ENCODE peak calls at places on chromosomes 5 and 9, in six cellular contexts. W, R, E, S, Q and A are unnamed samples.

GRCh38 chr9:20351715-20352114 is 270.6 kb downstream of the MLLT3 start:
- DNase-seq in S (no peak), R (no peak), Q (no peak), E (no peak), W (no peak), A (no peak)

GRCh38 chr9:107243757-107244156 is 39.3 kb upstream of the RAD23B start:
- DNase-seq in S (peak; percentile 14), Q (no peak), E (peak; percentile 99), W (peak; percentile 28), R (no peak), A (peak; percentile 65)

GRCh38 chr5:89756955-89757354 is 652.6 kb downstream of the CETN3 start:
- DNase-seq in R (no peak), E (no peak), S (no peak), Q (no peak), W (no peak), A (peak; percentile 27)

GRCh38 chr5:132489871-132490483 is 596 bp downstream of the IRF1 start:
- DNase-seq in Q (peak; percentile 61), S (peak; percentile 44), W (peak; percentile 74), R (no peak), E (peak; percentile 30), A (peak; percentile 72)

GRCh38 chr5:160467555-160468418 is 46.1 kb downstream of the PTTG1 start:
- DNase-seq in Q (peak; percentile 72), R (peak; percentile 41), E (peak; percentile 81), W (peak; percentile 86), S (peak; percentile 97), A (peak; percentile 85)

GRCh38 chr5:171444582-171444981 is 25.1 kb downstream of the FGF18 start:
- DNase-seq in Q (no peak), S (no peak), W (no peak), R (no peak), E (peak; percentile 81), A (no peak)

GRCh38 chr9:111621895-111622480 is 9.1 kb upstream of the DNAJC25 start:
- DNase-seq in R (no peak), S (peak; percentile 49), W (peak; percentile 47), Q (peak; percentile 35), E (peak; percentile 66), A (peak; percentile 25)

GRCh38 chr5:143162810-143163209 is 240.7 kb downstream of the NR3C1 start:
- DNase-seq in R (no peak), Q (no peak), W (no peak), E (no peak), S (no peak), A (no peak)

GRCh38 chr9:3648266-3648665 is 122.5 kb upstream of the RFX3 start:
- DNase-seq in R (no peak), W (no peak), E (no peak), Q (no peak), S (no peak), A (no peak)

GRCh38 chr5:31470608-31471007 is 61.3 kb downstream of the DROSHA start:
- DNase-seq in W (no peak), E (no peak), R (peak; percentile 1), Q (no peak), S (no peak), A (no peak)

GRCh38 chr5:108432024-108432423 is 50.1 kb upstream of the FBXL17 start:
- DNase-seq in W (no peak), E (peak; percentile 13), Q (no peak), S (no peak), R (no peak), A (no peak)

GRCh38 chr5:139390639-139391569 is 1.2 kb upstream of the MZB1 start:
- DNase-seq in W (no peak), E (no peak), Q (no peak), R (no peak), S (no peak), A (no peak)

GRCh38 chr9:12735669-12736068 is 39.2 kb upstream of the LURAP1L start:
- DNase-seq in R (no peak), S (peak; percentile 53), Q (no peak), W (no peak), E (no peak), A (no peak)

GRCh38 chr5:121429761-121430160 is 421.9 kb upstream of the FTMT start:
- DNase-seq in R (no peak), S (no peak), E (no peak), Q (no peak), W (no peak), A (no peak)

GRCh38 chr5:66540078-66540477 is 56.1 kb upstream of the MAST4 start:
- DNase-seq in Q (no peak), R (no peak), S (no peak), E (peak; percentile 88), W (no peak), A (no peak)

GRCh38 chr5:102858808-102859207 is 103.7 kb downstream of the PAM start:
- DNase-seq in W (no peak), E (peak; percentile 55), S (no peak), R (no peak), Q (no peak), A (no peak)

GRCh38 chr9:79512251-79512650 is 59.5 kb upstream of the TLE4 start:
- DNase-seq in R (no peak), W (no peak), E (no peak), Q (no peak), S (no peak), A (no peak)

GRCh38 chr9:130701059-130702022 is 7.8 kb downstream of the EXOSC2 start:
- DNase-seq in E (peak; percentile 76), R (no peak), S (peak; percentile 48), Q (peak; percentile 75), W (peak; percentile 56), A (peak; percentile 71)

GRCh38 chr9:89549031-89549644 is 51.2 kb upstream of the SEMA4D start:
- DNase-seq in Q (peak; percentile 90), E (peak; percentile 54), R (no peak), W (peak; percentile 89), S (peak; percentile 76), A (peak; percentile 75)
- TF ChIP-seq CTCF in Q (peak; percentile 99), E (peak; percentile 95), R (peak; percentile 92), W (peak; percentile 95), S (peak; percentile 94), A (peak; percentile 84)

GRCh38 chr9:98538203-98538602 is 170.5 kb downstream of the GABBR2 start:
- DNase-seq in W (no peak), E (no peak), Q (no peak), S (no peak), R (no peak), A (no peak)

GRCh38 chr9:98539954-98540353 is 168.8 kb downstream of the GABBR2 start:
- DNase-seq in Q (no peak), R (no peak), W (no peak), S (no peak), E (no peak), A (no peak)

GRCh38 chr9:98538626-98539031 is 170.1 kb downstream of the GABBR2 start:
- DNase-seq in Q (no peak), R (no peak), W (no peak), E (no peak), S (no peak), A (no peak)

GRCh38 chr9:98533866-98534265 is 174.9 kb downstream of the GABBR2 start:
- DNase-seq in W (no peak), R (no peak), S (no peak), Q (no peak), E (no peak), A (no peak)

GRCh38 chr9:98536542-98537173 is 172.1 kb downstream of the GABBR2 start:
- DNase-seq in S (no peak), Q (no peak), R (no peak), E (peak; percentile 40), W (peak; percentile 59), A (peak; percentile 13)
- TF ChIP-seq CTCF in S (peak; percentile 31), Q (no peak), R (peak; percentile 10), E (peak; percentile 20), W (peak; percentile 58), A (no peak)

GRCh38 chr9:14400658-14400995 is 86.7 kb upstream of the NFIB start:
- DNase-seq in Q (no peak), W (no peak), E (peak; percentile 76), R (no peak), S (no peak), A (peak; percentile 12)
- TF ChIP-seq CTCF in Q (no peak), W (no peak), E (peak; percentile 66), R (peak; percentile 30), S (no peak), A (no peak)

GRCh38 chr5:63805151-63805550 is 157.1 kb downstream of the HTR1A start:
- DNase-seq in W (no peak), E (peak; percentile 2), Q (no peak), S (no peak), R (no peak), A (no peak)
- TF ChIP-seq CTCF in W (no peak), E (no peak), Q (no peak), S (no peak), R (no peak), A (no peak)

DNA sequence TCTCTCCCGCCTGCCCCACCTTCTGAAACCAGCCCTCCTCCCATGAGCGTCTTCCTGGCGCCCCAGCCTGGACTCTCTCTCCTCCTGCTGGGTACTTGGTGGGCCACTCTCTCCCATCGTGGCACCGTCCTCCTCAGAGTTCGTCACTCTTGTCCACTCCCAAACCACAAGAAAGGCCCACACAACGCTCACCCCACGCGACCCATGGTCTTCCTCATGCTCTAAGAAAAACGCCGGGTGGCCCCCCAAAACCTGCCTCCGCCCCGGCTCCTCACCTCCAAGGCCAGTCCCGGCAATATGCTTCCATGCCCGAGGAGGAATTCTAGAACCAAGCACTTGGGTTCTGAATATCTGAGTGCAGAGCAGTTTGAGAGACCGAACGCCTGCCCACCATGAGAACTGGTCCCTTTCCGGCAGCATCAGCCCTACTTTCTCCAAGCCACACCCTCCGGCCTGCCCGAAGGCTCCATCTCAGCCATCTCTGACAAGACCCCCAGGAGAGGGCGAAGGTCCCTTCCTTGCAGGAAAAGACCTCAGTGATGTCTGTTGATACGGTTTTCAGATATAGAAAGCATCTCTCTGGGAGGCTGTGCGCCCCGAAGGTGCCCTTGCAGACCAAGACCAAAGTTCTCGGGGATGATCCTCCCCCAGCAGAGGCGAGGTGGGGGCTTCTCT is 15.0 kb downstream of the SLC6A3 start:
- DNase-seq in S (no peak), R (no peak), Q (peak; percentile 19), E (no peak), W (no peak), A (peak; percentile 2)
- TF ChIP-seq CTCF in S (no peak), R (no peak), Q (no peak), E (no peak), W (no peak), A (no peak)

GRCh38 chr5:109691248-109691574 is 1.5 kb downstream of the MAN2A1 start:
- DNase-seq in R (no peak), S (no peak), W (no peak), Q (no peak), E (no peak), A (no peak)
- TF ChIP-seq CTCF in R (no peak), S (no peak), W (no peak), Q (peak; percentile 30), E (no peak), A (no peak)

GRCh38 chr9:71980266-71981018 is 69.0 kb downstream of the C9orf85 start:
- DNase-seq in Q (no peak), S (no peak), E (no peak), R (no peak), W (no peak), A (no peak)

GRCh38 chr9:71977003-71977402 is 65.6 kb downstream of the C9orf85 start:
- DNase-seq in W (no peak), Q (no peak), E (no peak), R (no peak), S (no peak), A (no peak)

DNA sequence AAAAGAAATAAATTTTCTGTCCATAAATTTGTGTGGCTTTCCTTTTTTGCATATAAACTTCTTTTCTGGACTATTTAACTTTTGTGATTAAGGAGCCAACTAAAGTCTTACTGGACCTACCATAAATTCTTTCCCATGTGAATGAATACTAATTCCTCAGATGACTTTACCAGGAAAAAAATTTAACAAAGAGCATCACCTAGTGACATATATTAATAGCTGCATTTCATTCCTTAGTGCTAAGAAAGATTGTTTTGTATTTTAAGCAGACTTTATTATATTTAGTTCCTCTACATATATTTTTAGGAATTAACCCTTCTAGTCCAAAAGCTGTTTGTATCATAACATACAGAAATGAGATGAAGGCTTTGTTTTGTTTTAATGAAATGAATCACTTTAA is 64.4 kb downstream of the C9orf85 start:
- DNase-seq in S (no peak), R (no peak), Q (no peak), E (peak; percentile 27), W (no peak), A (no peak)
- TF ChIP-seq CTCF in S (peak; percentile 38), R (peak; percentile 32), Q (peak; percentile 24), E (peak; percentile 35), W (peak; percentile 23), A (peak; percentile 10)